ENCODE peak calls at places on chromosomes 16 and 17, in seven cellular contexts. I is A172; K is stimulated activated CD8-positive, alpha-beta memory T cell treated with anti-CD3 and anti-CD28 coated beads, Interleukin-4, amount 100 ng/mL, for 1 hour; J is immature natural killer cell; L is CD8-positive, alpha-beta T cell; M is GF-D8; D is central memory CD8-positive, alpha-beta T cell. G is an unnamed sample.

GRCh38 chr16:3187798-3188674 is at the start of gene OR1F1:
- DNase-seq in I (peak), D (peak), M (peak), L (no peak), K (no peak), J (peak), G (no peak)

GRCh38 chr17:17749921-17750320 is 68.7 kb downstream of the RAI1 start:
- DNase-seq in I (peak), M (no peak), J (peak), K (peak), D (peak), L (peak), G (no peak)

GRCh38 chr17:82300707-82301270 is 16.6 kb downstream of the CD7 start:
- DNase-seq in L (peak), J (peak), D (no peak), I (peak), K (peak), M (no peak), G (no peak)

GRCh38 chr17:4182043-4182442 is 39.0 kb downstream of the CYB5D2 start:
- DNase-seq in K (no peak), L (no peak), M (no peak), D (no peak), J (no peak), I (no peak), G (no peak)

GRCh38 chr16:68644715-68645493 is at the start of gene CDH3:
- DNase-seq in D (no peak), K (no peak), M (no peak), L (no peak), I (no peak), J (no peak), G (no peak)

GRCh38 chr16:48901712-48902374 is 291.9 kb upstream of the N4BP1 start:
- DNase-seq in I (no peak), M (no peak), L (no peak), J (no peak), K (no peak), D (no peak), G (no peak)

GRCh38 chr16:70684146-70685060 is 1.4 kb downstream of the MTSS2 start:
- DNase-seq in K (no peak), M (no peak), J (no peak), D (no peak), L (no peak), I (no peak), G (no peak)

GRCh38 chr16:50677351-50677750 is 3.8 kb downstream of the SNX20 start:
- DNase-seq in M (no peak), L (no peak), I (no peak), D (no peak), J (no peak), K (no peak), G (no peak)

GRCh38 chr16:20900299-20901067 is at the start of the genes DCUN1D3 and LYRM1:
- DNase-seq in K (peak), D (peak), J (peak), I (peak), L (peak), M (peak), G (peak)

GRCh38 chr16:56481468-56482112 is 30.2 kb downstream of the OGFOD1 start:
- DNase-seq in I (no peak), J (no peak), L (no peak), M (no peak), K (no peak), D (no peak), G (no peak)

GRCh38 chr16:57260294-57260929 is 15.4 kb downstream of the ARL2BP start:
- DNase-seq in J (peak), K (no peak), D (no peak), M (no peak), L (no peak), I (peak), G (no peak)

GRCh38 chr17:608911-609882 is 105.4 kb downstream of the VPS53 start:
- DNase-seq in K (no peak), L (no peak), M (no peak), D (no peak), I (no peak), J (no peak), G (no peak)

GRCh38 chr17:60525347-60525623 is 757 bp downstream of the APPBP2 start:
- DNase-seq in K (no peak), M (no peak), D (no peak), J (no peak), I (peak), L (no peak), G (no peak)

GRCh38 chr16:30585400-30586191 is at the start of gene ZNF785:
- DNase-seq in L (peak), K (peak), J (peak), I (no peak), M (peak), D (peak), G (peak)

GRCh38 chr16:56872863-56873391 is 7.9 kb downstream of the SLC12A3 start:
- DNase-seq in J (no peak), M (peak), L (no peak), D (no peak), K (no peak), I (no peak), G (no peak)

GRCh38 chr17:4903051-4903818 is at the start of gene CHRNE:
- DNase-seq in L (peak), K (peak), J (peak), D (peak), I (peak), M (peak), G (no peak)

GRCh38 chr16:87235810-87236515 is 81.2 kb downstream of the C16orf95 start:
- DNase-seq in I (no peak), D (no peak), K (no peak), J (peak), M (peak), L (no peak), G (no peak)